ENCODE peak calls at places on chromosomes 4 and X, in eight cellular contexts. One of them, this sample, is unnamed.

GRCh38 chrX:134480061-134480460 is 20.1 kb downstream of the HPRT1 start:
- DNase-seq in adipocyte: peak
- DNase-seq in AG04450: no peak
- DNase-seq in left ventricle myocardium inferior: no peak
- DNase-seq in fibroblast of the aortic adventitia: peak
- DNase-seq in CD4-positive, CD25-positive, alpha-beta regulatory T cell: no peak
- DNase-seq in OCI-LY7: no peak
- DNase-seq in effector memory CD4-positive, alpha-beta T cell: no peak
- DNase-seq in this sample: peak

GRCh38 chr4:37510626-37511025 is 175.6 kb downstream of the RELL1 start:
- DNase-seq in adipocyte: no peak
- DNase-seq in AG04450: no peak
- DNase-seq in left ventricle myocardium inferior: no peak
- DNase-seq in fibroblast of the aortic adventitia: no peak
- DNase-seq in CD4-positive, CD25-positive, alpha-beta regulatory T cell: no peak
- DNase-seq in OCI-LY7: no peak
- DNase-seq in effector memory CD4-positive, alpha-beta T cell: no peak
- DNase-seq in this sample: no peak

GRCh38 chrX:18938710-18939109 is 45.2 kb downstream of the PHKA2 start:
- DNase-seq in adipocyte: peak
- DNase-seq in AG04450: no peak
- DNase-seq in left ventricle myocardium inferior: no peak
- DNase-seq in fibroblast of the aortic adventitia: peak
- DNase-seq in CD4-positive, CD25-positive, alpha-beta regulatory T cell: no peak
- DNase-seq in OCI-LY7: no peak
- DNase-seq in effector memory CD4-positive, alpha-beta T cell: no peak
- DNase-seq in this sample: peak

GRCh38 chrX:9337056-9337455 is 127.8 kb upstream of the TBL1X start:
- DNase-seq in adipocyte: peak
- DNase-seq in AG04450: no peak
- DNase-seq in left ventricle myocardium inferior: peak
- DNase-seq in fibroblast of the aortic adventitia: peak
- DNase-seq in CD4-positive, CD25-positive, alpha-beta regulatory T cell: no peak
- DNase-seq in OCI-LY7: no peak
- DNase-seq in effector memory CD4-positive, alpha-beta T cell: no peak
- DNase-seq in this sample: no peak

GRCh38 chrX:915427-916234 is 285.0 kb downstream of the SHOX start:
- DNase-seq in adipocyte: no peak
- DNase-seq in AG04450: no peak
- DNase-seq in left ventricle myocardium inferior: no peak
- DNase-seq in fibroblast of the aortic adventitia: no peak
- DNase-seq in CD4-positive, CD25-positive, alpha-beta regulatory T cell: peak
- DNase-seq in OCI-LY7: no peak
- DNase-seq in effector memory CD4-positive, alpha-beta T cell: no peak
- DNase-seq in this sample: no peak

GRCh38 chr4:153532227-153532626 is 66.1 kb downstream of the TMEM131L start:
- DNase-seq in adipocyte: no peak
- DNase-seq in AG04450: no peak
- DNase-seq in left ventricle myocardium inferior: no peak
- DNase-seq in fibroblast of the aortic adventitia: no peak
- DNase-seq in CD4-positive, CD25-positive, alpha-beta regulatory T cell: no peak
- DNase-seq in OCI-LY7: no peak
- DNase-seq in effector memory CD4-positive, alpha-beta T cell: no peak
- DNase-seq in this sample: no peak

GRCh38 chrX:1300449-1300848 is 31.8 kb downstream of the CSF2RA start:
- DNase-seq in adipocyte: no peak
- DNase-seq in AG04450: no peak
- DNase-seq in left ventricle myocardium inferior: no peak
- DNase-seq in fibroblast of the aortic adventitia: no peak
- DNase-seq in CD4-positive, CD25-positive, alpha-beta regulatory T cell: no peak
- DNase-seq in OCI-LY7: no peak
- DNase-seq in effector memory CD4-positive, alpha-beta T cell: no peak
- DNase-seq in this sample: no peak

GRCh38 chr4:174437324-174437723 is 85.0 kb downstream of the HPGD start:
- DNase-seq in adipocyte: peak
- DNase-seq in AG04450: peak
- DNase-seq in left ventricle myocardium inferior: no peak
- DNase-seq in fibroblast of the aortic adventitia: peak
- DNase-seq in CD4-positive, CD25-positive, alpha-beta regulatory T cell: no peak
- DNase-seq in OCI-LY7: no peak
- DNase-seq in effector memory CD4-positive, alpha-beta T cell: no peak
- DNase-seq in this sample: peak

GRCh38 chr4:186737427-186737826 is 13.8 kb upstream of the FAT1 start:
- DNase-seq in adipocyte: no peak
- DNase-seq in AG04450: no peak
- DNase-seq in left ventricle myocardium inferior: no peak
- DNase-seq in fibroblast of the aortic adventitia: no peak
- DNase-seq in CD4-positive, CD25-positive, alpha-beta regulatory T cell: no peak
- DNase-seq in OCI-LY7: no peak
- DNase-seq in effector memory CD4-positive, alpha-beta T cell: no peak
- DNase-seq in this sample: no peak

GRCh38 chrX:15530318-15530717 is 29.7 kb downstream of the BMX start:
- DNase-seq in adipocyte: no peak
- DNase-seq in AG04450: no peak
- DNase-seq in left ventricle myocardium inferior: no peak
- DNase-seq in fibroblast of the aortic adventitia: no peak
- DNase-seq in CD4-positive, CD25-positive, alpha-beta regulatory T cell: no peak
- DNase-seq in OCI-LY7: no peak
- DNase-seq in effector memory CD4-positive, alpha-beta T cell: no peak
- DNase-seq in this sample: no peak

GRCh38 chr4:76898385-76898692 is 395 bp upstream of the SOWAHB start:
- DNase-seq in adipocyte: peak
- DNase-seq in AG04450: no peak
- DNase-seq in left ventricle myocardium inferior: no peak
- DNase-seq in fibroblast of the aortic adventitia: no peak
- DNase-seq in CD4-positive, CD25-positive, alpha-beta regulatory T cell: no peak
- DNase-seq in OCI-LY7: no peak
- DNase-seq in effector memory CD4-positive, alpha-beta T cell: no peak
- DNase-seq in this sample: no peak
- H3K4me3 ChIP-seq in adipocyte: peak
- H3K4me3 ChIP-seq in AG04450: peak
- H3K4me3 ChIP-seq in left ventricle myocardium inferior: peak
- H3K4me3 ChIP-seq in fibroblast of the aortic adventitia: peak
- H3K4me3 ChIP-seq in CD4-positive, CD25-positive, alpha-beta regulatory T cell: peak
- H3K4me3 ChIP-seq in OCI-LY7: no peak
- H3K4me3 ChIP-seq in effector memory CD4-positive, alpha-beta T cell: peak
- H3K4me3 ChIP-seq in this sample: peak

DNA sequence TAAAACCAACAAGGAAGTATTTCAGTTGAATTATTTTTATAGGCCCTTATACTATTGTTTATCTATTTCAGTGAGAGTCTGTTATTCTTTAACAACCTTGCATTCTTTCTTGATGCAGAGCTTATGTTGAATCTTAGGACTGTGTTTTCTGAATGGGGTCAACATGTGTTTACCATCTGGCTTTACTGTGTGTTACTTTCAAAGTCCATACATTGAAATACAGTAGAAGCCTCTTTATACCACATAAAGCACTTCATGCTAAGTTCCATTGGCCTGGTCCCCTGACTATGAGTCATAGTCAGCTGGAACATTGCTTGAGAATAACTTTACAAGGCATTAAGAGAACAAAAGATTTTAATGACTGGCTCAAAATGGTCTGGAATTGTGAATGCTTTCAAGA is 152.7 kb downstream of the GASK1B start:
- DNase-seq in adipocyte: peak
- DNase-seq in AG04450: peak
- DNase-seq in left ventricle myocardium inferior: no peak
- DNase-seq in fibroblast of the aortic adventitia: peak
- DNase-seq in CD4-positive, CD25-positive, alpha-beta regulatory T cell: no peak
- DNase-seq in OCI-LY7: no peak
- DNase-seq in effector memory CD4-positive, alpha-beta T cell: no peak
- DNase-seq in this sample: peak
- H3K4me3 ChIP-seq in adipocyte: peak
- H3K4me3 ChIP-seq in AG04450: no peak
- H3K4me3 ChIP-seq in left ventricle myocardium inferior: no peak
- H3K4me3 ChIP-seq in fibroblast of the aortic adventitia: no peak
- H3K4me3 ChIP-seq in CD4-positive, CD25-positive, alpha-beta regulatory T cell: no peak
- H3K4me3 ChIP-seq in OCI-LY7: no peak
- H3K4me3 ChIP-seq in effector memory CD4-positive, alpha-beta T cell: no peak
- H3K4me3 ChIP-seq in this sample: no peak

DNA sequence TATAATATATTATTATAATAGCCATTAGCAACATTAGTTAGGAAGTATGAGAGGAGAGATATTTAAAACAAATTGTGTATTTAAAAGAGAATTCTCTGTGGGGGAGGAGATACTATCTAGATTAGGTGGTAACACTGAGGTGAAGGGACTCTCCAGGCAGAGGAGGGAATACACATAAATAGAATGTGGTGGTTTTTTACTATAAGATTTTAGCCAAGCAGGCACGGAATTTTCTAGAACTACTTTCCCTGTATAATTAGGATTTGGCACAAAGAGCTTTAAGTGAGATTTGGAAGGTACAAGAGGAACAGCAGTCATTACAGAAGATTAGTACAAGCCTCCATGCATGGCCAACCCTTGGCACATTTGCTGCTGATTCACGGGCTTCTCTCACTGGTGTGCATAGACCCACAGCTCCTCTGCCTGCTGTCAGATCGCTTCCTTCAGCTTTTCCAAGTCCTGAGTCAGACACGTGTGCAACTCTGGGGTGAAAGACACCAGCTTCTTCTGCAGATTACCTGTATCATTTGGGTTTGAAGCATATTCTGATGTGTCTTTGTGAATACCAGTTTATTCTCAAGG is 685.5 kb downstream of the KCTD8 start:
- DNase-seq in adipocyte: no peak
- DNase-seq in AG04450: no peak
- DNase-seq in left ventricle myocardium inferior: no peak
- DNase-seq in fibroblast of the aortic adventitia: no peak
- DNase-seq in CD4-positive, CD25-positive, alpha-beta regulatory T cell: no peak
- DNase-seq in OCI-LY7: no peak
- DNase-seq in effector memory CD4-positive, alpha-beta T cell: no peak
- DNase-seq in this sample: peak
- H3K4me3 ChIP-seq in adipocyte: no peak
- H3K4me3 ChIP-seq in AG04450: no peak
- H3K4me3 ChIP-seq in left ventricle myocardium inferior: no peak
- H3K4me3 ChIP-seq in fibroblast of the aortic adventitia: no peak
- H3K4me3 ChIP-seq in CD4-positive, CD25-positive, alpha-beta regulatory T cell: no peak
- H3K4me3 ChIP-seq in OCI-LY7: no peak
- H3K4me3 ChIP-seq in effector memory CD4-positive, alpha-beta T cell: no peak
- H3K4me3 ChIP-seq in this sample: no peak

DNA sequence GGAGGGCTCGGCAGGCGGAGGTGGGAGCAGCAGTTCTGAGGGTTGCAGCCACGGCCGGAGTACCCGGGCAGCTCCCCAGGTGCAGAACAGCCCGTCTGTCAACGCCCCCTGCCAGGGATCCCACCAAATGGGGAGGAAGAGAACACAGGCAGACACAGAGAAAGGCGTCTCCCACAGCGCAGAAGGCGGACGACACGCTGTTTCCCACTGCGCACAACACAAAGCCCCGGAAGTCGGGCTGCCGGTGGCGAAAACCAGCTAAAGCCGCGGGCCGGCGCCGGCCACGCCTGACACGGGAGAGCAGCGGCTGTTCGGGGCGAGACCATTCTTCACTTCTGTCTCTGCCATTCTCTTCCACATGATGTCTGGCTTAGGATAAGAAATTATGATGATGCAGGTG is 31.6 kb downstream of the CTBP1 start:
- DNase-seq in adipocyte: no peak
- DNase-seq in AG04450: no peak
- DNase-seq in left ventricle myocardium inferior: no peak
- DNase-seq in fibroblast of the aortic adventitia: no peak
- DNase-seq in CD4-positive, CD25-positive, alpha-beta regulatory T cell: no peak
- DNase-seq in OCI-LY7: no peak
- DNase-seq in effector memory CD4-positive, alpha-beta T cell: no peak
- DNase-seq in this sample: no peak
- H3K4me3 ChIP-seq in adipocyte: no peak
- H3K4me3 ChIP-seq in AG04450: no peak
- H3K4me3 ChIP-seq in left ventricle myocardium inferior: no peak
- H3K4me3 ChIP-seq in fibroblast of the aortic adventitia: no peak
- H3K4me3 ChIP-seq in CD4-positive, CD25-positive, alpha-beta regulatory T cell: no peak
- H3K4me3 ChIP-seq in OCI-LY7: peak
- H3K4me3 ChIP-seq in effector memory CD4-positive, alpha-beta T cell: peak
- H3K4me3 ChIP-seq in this sample: no peak

GRCh38 chrX:117096528-117096927 is 633.8 kb upstream of the CT83 start:
- DNase-seq in adipocyte: no peak
- DNase-seq in AG04450: no peak
- DNase-seq in left ventricle myocardium inferior: no peak
- DNase-seq in fibroblast of the aortic adventitia: no peak
- DNase-seq in CD4-positive, CD25-positive, alpha-beta regulatory T cell: no peak
- DNase-seq in OCI-LY7: no peak
- DNase-seq in effector memory CD4-positive, alpha-beta T cell: no peak
- DNase-seq in this sample: no peak

GRCh38 chrX:117095393-117095792 is 632.6 kb upstream of the CT83 start:
- DNase-seq in adipocyte: no peak
- DNase-seq in AG04450: no peak
- DNase-seq in left ventricle myocardium inferior: no peak
- DNase-seq in fibroblast of the aortic adventitia: no peak
- DNase-seq in CD4-positive, CD25-positive, alpha-beta regulatory T cell: no peak
- DNase-seq in OCI-LY7: no peak
- DNase-seq in effector memory CD4-positive, alpha-beta T cell: no peak
- DNase-seq in this sample: no peak

GRCh38 chrX:117092641-117093040 is 629.9 kb upstream of the CT83 start:
- DNase-seq in adipocyte: no peak
- DNase-seq in AG04450: no peak
- DNase-seq in left ventricle myocardium inferior: no peak
- DNase-seq in fibroblast of the aortic adventitia: no peak
- DNase-seq in CD4-positive, CD25-positive, alpha-beta regulatory T cell: no peak
- DNase-seq in OCI-LY7: no peak
- DNase-seq in effector memory CD4-positive, alpha-beta T cell: no peak
- DNase-seq in this sample: no peak

GRCh38 chrX:117093319-117093718 is 630.5 kb upstream of the CT83 start:
- DNase-seq in adipocyte: no peak
- DNase-seq in AG04450: no peak
- DNase-seq in left ventricle myocardium inferior: no peak
- DNase-seq in fibroblast of the aortic adventitia: no peak
- DNase-seq in CD4-positive, CD25-positive, alpha-beta regulatory T cell: no peak
- DNase-seq in OCI-LY7: no peak
- DNase-seq in effector memory CD4-positive, alpha-beta T cell: no peak
- DNase-seq in this sample: no peak

GRCh38 chrX:117094149-117094548 is 631.4 kb upstream of the CT83 start:
- DNase-seq in adipocyte: no peak
- DNase-seq in AG04450: no peak
- DNase-seq in left ventricle myocardium inferior: no peak
- DNase-seq in fibroblast of the aortic adventitia: no peak
- DNase-seq in CD4-positive, CD25-positive, alpha-beta regulatory T cell: no peak
- DNase-seq in OCI-LY7: no peak
- DNase-seq in effector memory CD4-positive, alpha-beta T cell: no peak
- DNase-seq in this sample: no peak
- H3K4me3 ChIP-seq in adipocyte: no peak
- H3K4me3 ChIP-seq in AG04450: no peak
- H3K4me3 ChIP-seq in left ventricle myocardium inferior: no peak
- H3K4me3 ChIP-seq in fibroblast of the aortic adventitia: no peak
- H3K4me3 ChIP-seq in CD4-positive, CD25-positive, alpha-beta regulatory T cell: no peak
- H3K4me3 ChIP-seq in OCI-LY7: no peak
- H3K4me3 ChIP-seq in effector memory CD4-positive, alpha-beta T cell: no peak
- H3K4me3 ChIP-seq in this sample: no peak

This sample was measured in epithelial cell of esophagus.